ENCODE peak calls at places on chromosomes 12 and 14, in seven cellular contexts. G, X, H, J, K, M and D are unnamed samples.

GRCh38 chr12:74365178-74365964 is 172.3 kb upstream of the ATXN7L3B start:
- DNase-seq in G (peak; percentile 43), X (peak; percentile 66), H (peak; percentile 3), J (peak; percentile 66), K (no peak), M (peak; percentile 48), D (peak; percentile 34)

GRCh38 chr12:46553911-46554310 is 181.3 kb upstream of the SLC38A2 start:
- DNase-seq in G (no peak), X (peak; percentile 69), H (no peak), J (peak; percentile 81), K (no peak), M (no peak), D (no peak)

GRCh38 chr12:117028254-117028653 is 71.0 kb downstream of the TESC start:
- DNase-seq in G (no peak), X (no peak), H (no peak), J (no peak), K (no peak), M (no peak), D (no peak)

GRCh38 chr12:87943666-87944065 is 85.5 kb downstream of the C12orf50 start:
- DNase-seq in G (no peak), X (no peak), H (no peak), J (no peak), K (no peak), M (no peak), D (no peak)

GRCh38 chr12:112977641-112978040 is 678 bp upstream of the OAS2 start:
- DNase-seq in G (no peak), X (peak; percentile 25), H (peak; percentile 3), J (no peak), K (no peak), M (no peak), D (no peak)

GRCh38 chr14:80792756-80793155 is 148.8 kb downstream of the CEP128 start:
- DNase-seq in G (no peak), X (no peak), H (no peak), J (no peak), K (no peak), M (no peak), D (no peak)

GRCh38 chr14:93832665-93833064 is 44.4 kb upstream of the PRIMA1 start:
- DNase-seq in G (no peak), X (no peak), H (no peak), J (no peak), K (no peak), M (no peak), D (no peak)

GRCh38 chr12:76878045-76878898 is 547 bp downstream of the CSRP2 start:
- DNase-seq in G (peak; percentile 59), X (peak; percentile 58), H (no peak), J (no peak), K (no peak), M (peak; percentile 74), D (peak; percentile 36)

GRCh38 chr12:19643635-19644034 is 204.3 kb downstream of the AEBP2 start:
- DNase-seq in G (no peak), X (peak; percentile 61), H (no peak), J (peak; percentile 78), K (no peak), M (no peak), D (no peak)

GRCh38 chr12:106585862-106586534 is 3.2 kb downstream of the RFX4 start:
- DNase-seq in G (no peak), X (no peak), H (no peak), J (no peak), K (no peak), M (peak; percentile 75), D (no peak)

GRCh38 chr12:51973560-51973959 is 22.1 kb downstream of the ACVR1B start:
- DNase-seq in G (no peak), X (no peak), H (no peak), J (peak; percentile 80), K (no peak), M (no peak), D (no peak)

GRCh38 chr14:85534914-85535313 is 5.0 kb downstream of the FLRT2 start:
- DNase-seq in G (no peak), X (peak; percentile 37), H (no peak), J (no peak), K (no peak), M (no peak), D (no peak)

GRCh38 chr14:61472025-61472672 is 150.8 kb downstream of the PRKCH start:
- DNase-seq in G (peak; percentile 74), X (peak; percentile 98), H (no peak), J (peak; percentile 97), K (no peak), M (no peak), D (peak; percentile 22)

GRCh38 chr14:54200726-54201125 is 196.1 kb upstream of the CDKN3 start:
- DNase-seq in G (no peak), X (peak; percentile 33), H (no peak), J (no peak), K (no peak), M (no peak), D (no peak)